ENCODE peak calls at places on chromosome 1, in eight cellular contexts. I, L, H, S, R, G, F and Y are unnamed samples.

GRCh38 chr1:26112407-26112775 is 767 bp downstream of the PDIK1L start:
- DNase-seq in I (peak), L (no peak), H (no peak), S (no peak), R (no peak), G (no peak), F (peak), Y (no peak)

GRCh38 chr1:94044290-94044790 is 76.6 kb downstream of the ABCA4 start:
- DNase-seq in I (peak), L (no peak), H (no peak), S (peak), R (no peak), G (no peak), F (no peak), Y (no peak)

GRCh38 chr1:59766463-59766862 is 48.3 kb upstream of the HOOK1 start:
- DNase-seq in I (no peak), L (no peak), H (no peak), S (no peak), R (no peak), G (peak), F (no peak), Y (no peak)

GRCh38 chr1:232880354-232880753 is 70.1 kb upstream of the NTPCR start:
- DNase-seq in I (peak), L (no peak), H (peak), S (peak), R (no peak), G (peak), F (peak), Y (no peak)

GRCh38 chr1:170881268-170882265 is 53.8 kb upstream of the MROH9 start:
- DNase-seq in I (peak), L (no peak), H (peak), S (no peak), R (no peak), G (peak), F (no peak), Y (no peak)

GRCh38 chr1:172144445-172145060 is 275.9 kb upstream of the C1orf105 start:
- DNase-seq in I (peak), L (no peak), H (peak), S (peak), R (no peak), G (peak), F (no peak), Y (no peak)

GRCh38 chr1:155073377-155074272 is 5.0 kb upstream of the EFNA3 start:
- DNase-seq in I (no peak), L (no peak), H (no peak), S (no peak), R (no peak), G (no peak), F (peak), Y (no peak)

GRCh38 chr1:147168626-147169058 is 3.6 kb downstream of the PRKAB2 start:
- DNase-seq in I (peak), L (no peak), H (peak), S (no peak), R (no peak), G (no peak), F (no peak), Y (no peak)

GRCh38 chr1:228096416-228097332 is 6.5 kb downstream of the C1orf35 start:
- DNase-seq in I (no peak), L (no peak), H (no peak), S (peak), R (no peak), G (no peak), F (no peak), Y (no peak)

GRCh38 chr1:179026813-179027664 is 1.3 kb downstream of the FAM20B start:
- DNase-seq in I (no peak), L (no peak), H (no peak), S (no peak), R (no peak), G (peak), F (no peak), Y (no peak)

GRCh38 chr1:30668546-30669327 is 54.6 kb downstream of the MATN1 start:
- DNase-seq in I (no peak), L (no peak), H (no peak), S (no peak), R (no peak), G (peak), F (no peak), Y (no peak)

GRCh38 chr1:9078035-9078948 is 8.9 kb upstream of the SLC2A5 start:
- DNase-seq in I (no peak), L (peak), H (peak), S (no peak), R (no peak), G (no peak), F (peak), Y (peak)